ENCODE peak calls at places on chromosomes 3 and 15, in five cellular contexts. K is CD4-positive, alpha-beta T cell; M is NCI-H446 treated with DMSO at 0.1 percent for 48 hours; E is HTR-8/SVneo; F is KBM-7. O is an unnamed sample.

GRCh38 chr3:9036327-9037112 is 73.2 kb upstream of the RAD18 start:
- DNase-seq in K (no peak), M (peak; percentile 9), E (no peak), F (peak; percentile 51), O (no peak)

GRCh38 chr3:139110072-139110830 is 65.6 kb upstream of the PRR23C start:
- DNase-seq in K (no peak), M (peak; percentile 88), E (no peak), F (no peak), O (no peak)

GRCh38 chr15:67311751-67312150 is 57.2 kb downstream of the IQCH start:
- DNase-seq in K (no peak), M (no peak), E (no peak), F (no peak), O (no peak)

GRCh38 chr3:71395927-71396695 is 187.4 kb downstream of the FOXP1 start:
- DNase-seq in K (no peak), M (no peak), E (no peak), F (no peak), O (no peak)

GRCh38 chr15:85743392-85744045 is 51.2 kb downstream of the KLHL25 start:
- DNase-seq in K (no peak), M (no peak), E (no peak), F (no peak), O (no peak)

GRCh38 chr3:76715426-76715825 is 324.5 kb upstream of the ROBO2 start:
- DNase-seq in K (no peak), M (no peak), E (no peak), F (no peak), O (no peak)

GRCh38 chr3:19016846-19017245 is 131.5 kb upstream of the KCNH8 start:
- DNase-seq in K (no peak), M (no peak), E (no peak), F (no peak), O (no peak)

GRCh38 chr3:155026999-155027591 is 53.0 kb upstream of the MME start:
- DNase-seq in K (no peak), M (no peak), E (no peak), F (peak; percentile 90), O (no peak)

GRCh38 chr3:183038764-183039163 is 58.4 kb upstream of the DCUN1D1 start:
- DNase-seq in K (no peak), M (no peak), E (no peak), F (no peak), O (no peak)

GRCh38 chr3:25973111-25973510 is 183.2 kb downstream of the OXSM start:
- DNase-seq in K (no peak), M (no peak), E (no peak), F (no peak), O (no peak)

GRCh38 chr15:75185271-75186029 is 16.2 kb upstream of the C15orf39 start:
- DNase-seq in K (no peak), M (no peak), E (no peak), F (peak; percentile 65), O (no peak)

GRCh38 chr15:99480223-99480810 is 85.5 kb upstream of the MEF2A start:
- DNase-seq in K (no peak), M (no peak), E (no peak), F (no peak), O (no peak)

GRCh38 chr3:72118593-72118992 is 333.6 kb upstream of the PROK2 start:
- DNase-seq in K (no peak), M (no peak), E (no peak), F (no peak), O (no peak)

GRCh38 chr15:78108300-78109084 is 16.1 kb downstream of the SH2D7 start:
- DNase-seq in K (peak; percentile 82), M (peak; percentile 12), E (peak; percentile 85), F (peak; percentile 94), O (peak; percentile 92)

GRCh38 chr3:178062126-178062525 is 474.1 kb upstream of the KCNMB2 start:
- DNase-seq in K (no peak), M (no peak), E (no peak), F (no peak), O (no peak)

GRCh38 chr3:46440531-46441294 is 24.0 kb downstream of the LTF start:
- DNase-seq in K (peak; percentile 7), M (no peak), E (no peak), F (peak; percentile 78), O (peak; percentile 80)

GRCh38 chr3:136250862-136251460 is 821 bp downstream of the PCCB start:
- DNase-seq in K (no peak), M (peak; percentile 25), E (no peak), F (peak; percentile 81), O (peak; percentile 81)

GRCh38 chr3:85935171-85935570 is 976.4 kb downstream of the CADM2 start:
- DNase-seq in K (no peak), M (no peak), E (no peak), F (no peak), O (no peak)

GRCh38 chr3:194686816-194687637 is 1.3 kb downstream of the FAM43A start:
- DNase-seq in K (peak; percentile 8), M (no peak), E (no peak), F (no peak), O (peak; percentile 85)

GRCh38 chr15:74529911-74530310 is 11.1 kb upstream of the ARID3B start:
- DNase-seq in K (no peak), M (no peak), E (no peak), F (no peak), O (no peak)

GRCh38 chr3:123751478-123751877 is 132.7 kb downstream of the MYLK start:
- DNase-seq in K (no peak), M (no peak), E (no peak), F (no peak), O (no peak)

GRCh38 chr3:41095702-41096101 is 103.6 kb upstream of the CTNNB1 start:
- DNase-seq in K (no peak), M (no peak), E (no peak), F (no peak), O (no peak)

GRCh38 chr15:57031605-57032004 is 113.2 kb downstream of the TCF12 start:
- DNase-seq in K (no peak), M (no peak), E (no peak), F (peak; percentile 37), O (no peak)

GRCh38 chr15:45319472-45320214 is 58.7 kb downstream of the GATM start:
- DNase-seq in K (no peak), M (no peak), E (no peak), F (no peak), O (no peak)

GRCh38 chr3:38004415-38005075 is 14.0 kb downstream of the VILL start:
- DNase-seq in K (peak; percentile 60), M (no peak), E (peak; percentile 50), F (peak; percentile 63), O (peak; percentile 79)

GRCh38 chr15:65963911-65964482 is 94.7 kb downstream of the RAB11A start:
- DNase-seq in K (no peak), M (no peak), E (no peak), F (no peak), O (no peak)

GRCh38 chr3:170726976-170727661 is 141.2 kb upstream of the SLC7A14 start:
- DNase-seq in K (no peak), M (no peak), E (peak; percentile 45), F (no peak), O (no peak)

GRCh38 chr15:66188464-66188863 is 65.1 kb downstream of the MEGF11 start:
- DNase-seq in K (no peak), M (peak; percentile 23), E (no peak), F (no peak), O (no peak)

GRCh38 chr15:52392008-52392687 is 96.5 kb upstream of the MYO5C start:
- DNase-seq in K (no peak), M (no peak), E (peak; percentile 39), F (no peak), O (no peak)

O was measured in Karpas-422.